ENCODE peak calls at places on chromosomes 6 and 20, in nine cellular contexts. Z is B cell, Y is fibroblast of the aortic adventitia, F is HFFc6, X is Caco-2, L is H9, G is A673, U is fibroblast of mammary gland, J is nephron progenitor cell. M is an unnamed sample.

GRCh38 chr6:7673063-7673536 is 52.8 kb upstream of the BMP6 start:
- DNase-seq in Z (no peak), Y (peak), F (no peak), X (peak), L (peak), G (peak), U (peak), J (peak), M (no peak)

GRCh38 chr6:169841907-169842606 is 90.6 kb downstream of the ERMARD start:
- DNase-seq in Z (no peak), Y (no peak), F (no peak), X (no peak), L (peak), G (no peak), U (no peak), J (no peak), M (no peak)

GRCh38 chr6:159267165-159267564 is 98.0 kb downstream of the FNDC1 start:
- DNase-seq in Z (no peak), Y (no peak), F (no peak), X (no peak), L (no peak), G (peak), U (peak), J (peak), M (no peak)

GRCh38 chr6:3247255-3248146 is 11.2 kb upstream of the PSMG4 start:
- DNase-seq in Z (no peak), Y (peak), F (peak), X (peak), L (peak), G (no peak), U (peak), J (peak), M (no peak)

GRCh38 chr6:37491161-37491829 is 8.4 kb downstream of the CCDC167 start:
- DNase-seq in Z (no peak), Y (no peak), F (no peak), X (no peak), L (peak), G (no peak), U (no peak), J (no peak), M (no peak)

GRCh38 chr20:15842872-15843271 is 730.4 kb downstream of the KIF16B start:
- DNase-seq in Z (peak), Y (no peak), F (no peak), X (no peak), L (no peak), G (no peak), U (no peak), J (no peak), M (peak)

GRCh38 chr6:51260003-51260402 is 441.3 kb downstream of the TFAP2B start:
- DNase-seq in Z (no peak), Y (no peak), F (no peak), X (no peak), L (peak), G (no peak), U (no peak), J (no peak), M (no peak)

GRCh38 chr6:37674161-37674560 is 23.5 kb downstream of the MDGA1 start:
- DNase-seq in Z (no peak), Y (no peak), F (no peak), X (no peak), L (no peak), G (no peak), U (no peak), J (no peak), M (no peak)

GRCh38 chr6:127458190-127458589 is 999 bp downstream of the KIAA0408 start:
- DNase-seq in Z (no peak), Y (no peak), F (no peak), X (no peak), L (no peak), G (no peak), U (no peak), J (no peak), M (no peak)

GRCh38 chr6:159941286-159942113 is 27.4 kb upstream of the IGF2R start:
- DNase-seq in Z (no peak), Y (peak), F (peak), X (no peak), L (no peak), G (peak), U (peak), J (no peak), M (peak)

GRCh38 chr6:152201134-152201533 is 393.7 kb downstream of the ESR1 start:
- DNase-seq in Z (no peak), Y (no peak), F (no peak), X (no peak), L (no peak), G (no peak), U (no peak), J (no peak), M (no peak)

GRCh38 chr6:37650071-37650481 is 47.6 kb downstream of the MDGA1 start:
- DNase-seq in Z (peak), Y (no peak), F (no peak), X (no peak), L (peak), G (no peak), U (no peak), J (peak), M (peak)

GRCh38 chr20:44287272-44288097 is 23.5 kb downstream of the FITM2 start:
- DNase-seq in Z (no peak), Y (peak), F (no peak), X (no peak), L (no peak), G (no peak), U (peak), J (no peak), M (no peak)

GRCh38 chr6:24990227-24990843 is 54.6 kb upstream of the RIPOR2 start:
- DNase-seq in Z (no peak), Y (peak), F (peak), X (no peak), L (no peak), G (peak), U (peak), J (no peak), M (no peak)

DNA sequence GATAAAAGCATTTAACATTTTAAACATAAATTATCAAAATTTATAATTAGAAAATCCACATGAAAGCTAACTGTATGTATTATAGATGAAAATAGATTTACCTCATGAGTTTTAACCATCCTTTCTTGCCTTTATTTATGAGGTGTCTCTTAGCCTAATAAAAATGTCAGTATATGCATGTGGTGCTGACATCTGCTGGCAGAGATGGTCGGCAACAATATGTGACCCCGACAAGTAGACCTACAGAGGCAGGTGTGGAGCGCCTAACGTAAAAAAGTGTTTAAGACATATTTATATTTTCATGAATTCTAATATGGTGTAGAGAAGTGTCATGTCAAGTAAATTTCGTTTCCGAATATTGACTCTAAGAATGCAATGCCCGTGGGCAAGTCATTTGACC is 149.0 kb upstream of the FUT9 start:
- DNase-seq in Z (no peak), Y (no peak), F (no peak), X (peak), L (peak), G (peak), U (peak), J (no peak), M (peak)
- TF ChIP-seq CTCF in Z (no peak), Y (no peak), F (no peak), X (peak), L (peak), G (peak), U (no peak), J (peak), M (peak)

GRCh38 chr6:43942011-43942442 is 172.0 kb downstream of the VEGFA start:
- DNase-seq in Z (no peak), Y (no peak), F (no peak), X (no peak), L (peak), G (peak), U (no peak), J (no peak), M (no peak)
- TF ChIP-seq CTCF in Z (no peak), Y (no peak), F (no peak), X (no peak), L (no peak), G (no peak), U (no peak), J (no peak), M (no peak)

GRCh38 chr6:12147557-12148316 is 135.6 kb downstream of the HIVEP1 start:
- DNase-seq in Z (no peak), Y (peak), F (no peak), X (no peak), L (no peak), G (no peak), U (no peak), J (no peak), M (no peak)
- TF ChIP-seq CTCF in Z (no peak), Y (peak), F (peak), X (no peak), L (peak), G (peak), U (peak), J (no peak), M (no peak)

GRCh38 chr6:118263929-118264486 is 284.1 kb upstream of the PLN start:
- DNase-seq in Z (no peak), Y (peak), F (no peak), X (no peak), L (peak), G (peak), U (peak), J (peak), M (peak)
- TF ChIP-seq CTCF in Z (no peak), Y (peak), F (peak), X (no peak), L (peak), G (peak), U (peak), J (peak), M (peak)

DNA sequence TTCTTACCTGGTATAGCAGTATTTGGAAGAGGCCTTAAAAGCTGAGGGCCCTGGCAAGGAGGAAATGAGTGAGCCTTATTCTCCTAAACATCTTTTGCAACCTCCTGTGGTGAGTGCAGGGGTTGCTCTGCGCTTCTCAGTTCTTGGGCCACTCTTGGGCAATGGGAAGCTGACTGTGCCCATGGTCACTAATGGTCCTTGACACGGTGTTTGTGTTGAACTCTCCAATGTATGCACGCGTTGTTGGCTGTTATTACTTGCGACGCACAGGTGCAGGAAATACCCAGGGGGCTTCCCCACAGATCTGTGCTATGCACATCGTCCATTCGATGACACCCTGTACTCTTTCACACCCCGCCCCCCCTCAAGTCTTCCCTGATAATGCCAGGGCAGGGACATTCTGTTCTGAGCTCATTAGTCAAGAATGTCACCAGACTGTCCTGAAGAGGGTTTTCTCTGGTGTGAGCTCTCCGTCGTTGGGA is 79.7 kb downstream of the EDN1 start:
- DNase-seq in Z (no peak), Y (no peak), F (no peak), X (peak), L (no peak), G (no peak), U (no peak), J (no peak), M (peak)
- TF ChIP-seq CTCF in Z (no peak), Y (no peak), F (no peak), X (no peak), L (no peak), G (no peak), U (no peak), J (no peak), M (no peak)

DNA sequence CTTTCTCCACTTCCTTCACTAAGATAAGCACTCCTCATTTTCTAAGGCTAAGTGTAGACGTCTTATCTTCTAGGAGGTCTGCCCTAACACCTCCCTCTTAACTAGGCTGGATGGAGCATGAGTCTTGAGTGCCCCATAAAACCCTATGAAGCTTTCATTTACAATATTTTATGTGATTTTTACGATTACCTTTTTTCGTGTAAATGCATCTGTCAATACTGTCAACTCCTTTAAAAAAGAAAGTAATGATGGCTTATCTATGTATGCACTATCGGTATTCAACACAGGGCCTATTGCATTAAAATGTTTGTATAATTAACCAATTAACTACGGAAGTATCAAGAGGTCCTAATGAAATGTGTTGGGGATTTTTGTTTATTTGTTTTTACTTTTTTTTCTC is 156.0 kb upstream of the FAM83B start:
- DNase-seq in Z (no peak), Y (no peak), F (no peak), X (no peak), L (no peak), G (no peak), U (no peak), J (no peak), M (no peak)
- TF ChIP-seq CTCF in Z (no peak), Y (no peak), F (no peak), X (no peak), L (no peak), G (no peak), U (no peak), J (no peak), M (no peak)